ENCODE peak calls at places on chromosomes 3 and 15, in ten cellular contexts. One of them, this sample, is unnamed.

GRCh38 chr3:129605593-129606521 is 619 bp downstream of the PLXND1 start:
- DNase-seq in nephron progenitor cell: peak; percentile 45
- DNase-seq in stimulated activated effector memory CD8-positive, alpha-beta T cell treated with anti-CD3 and anti-CD28 coated beads, Interleukin-12 subunit alpha, Interleukin-12 subunit beta, amount 100 ng/mL, for 72 hours: peak; percentile 69
- DNase-seq in Ammon's horn: no peak
- DNase-seq in cardiac fibroblast: peak; percentile 67
- DNase-seq in AG04449: no peak
- DNase-seq in AG10803: peak; percentile 61
- DNase-seq in iris pigment epithelial cell: peak; percentile 70
- DNase-seq in activated CD4-positive, CD25-positive, alpha-beta regulatory T cell treated with anti-CD3 and anti-CD28 coated beads, Interleukin-2, amount 50 U/mL, for 16 hours: no peak
- DNase-seq in activated T-cell treated with anti-CD3 and anti-CD28 coated beads for 1 hour: no peak
- DNase-seq in this sample: peak; percentile 30

GRCh38 chr15:68559342-68560310 is 19.2 kb upstream of the CORO2B start:
- DNase-seq in iris pigment epithelial cell: peak; percentile 66
- DNase-seq in stimulated activated effector memory CD8-positive, alpha-beta T cell treated with anti-CD3 and anti-CD28 coated beads, Interleukin-12 subunit alpha, Interleukin-12 subunit beta, amount 100 ng/mL, for 72 hours: peak; percentile 85
- DNase-seq in cardiac fibroblast: peak; percentile 80
- DNase-seq in AG10803: peak; percentile 67
- DNase-seq in Ammon's horn: peak; percentile 89
- DNase-seq in activated T-cell treated with anti-CD3 and anti-CD28 coated beads for 1 hour: peak; percentile 58
- DNase-seq in activated CD4-positive, CD25-positive, alpha-beta regulatory T cell treated with anti-CD3 and anti-CD28 coated beads, Interleukin-2, amount 50 U/mL, for 16 hours: peak; percentile 27
- DNase-seq in nephron progenitor cell: peak; percentile 94
- DNase-seq in AG04449: no peak
- DNase-seq in this sample: peak; percentile 51

GRCh38 chr3:54850484-54851003 is 77.3 kb downstream of the LRTM1 start:
- DNase-seq in Ammon's horn: no peak
- DNase-seq in AG10803: peak; percentile 36
- DNase-seq in nephron progenitor cell: no peak
- DNase-seq in cardiac fibroblast: no peak
- DNase-seq in stimulated activated effector memory CD8-positive, alpha-beta T cell treated with anti-CD3 and anti-CD28 coated beads, Interleukin-12 subunit alpha, Interleukin-12 subunit beta, amount 100 ng/mL, for 72 hours: no peak
- DNase-seq in AG04449: no peak
- DNase-seq in activated T-cell treated with anti-CD3 and anti-CD28 coated beads for 1 hour: no peak
- DNase-seq in iris pigment epithelial cell: no peak
- DNase-seq in activated CD4-positive, CD25-positive, alpha-beta regulatory T cell treated with anti-CD3 and anti-CD28 coated beads, Interleukin-2, amount 50 U/mL, for 16 hours: no peak
- DNase-seq in this sample: no peak

GRCh38 chr15:50440932-50441331 is 16.7 kb downstream of the USP8 start:
- DNase-seq in Ammon's horn: no peak
- DNase-seq in nephron progenitor cell: no peak
- DNase-seq in iris pigment epithelial cell: no peak
- DNase-seq in activated T-cell treated with anti-CD3 and anti-CD28 coated beads for 1 hour: no peak
- DNase-seq in stimulated activated effector memory CD8-positive, alpha-beta T cell treated with anti-CD3 and anti-CD28 coated beads, Interleukin-12 subunit alpha, Interleukin-12 subunit beta, amount 100 ng/mL, for 72 hours: no peak
- DNase-seq in AG10803: no peak
- DNase-seq in cardiac fibroblast: no peak
- DNase-seq in activated CD4-positive, CD25-positive, alpha-beta regulatory T cell treated with anti-CD3 and anti-CD28 coated beads, Interleukin-2, amount 50 U/mL, for 16 hours: no peak
- DNase-seq in AG04449: no peak
- DNase-seq in this sample: no peak

GRCh38 chr15:22956257-22956979 is 23.8 kb downstream of the CYFIP1 start:
- DNase-seq in cardiac fibroblast: peak; percentile 51
- DNase-seq in iris pigment epithelial cell: no peak
- DNase-seq in AG04449: no peak
- DNase-seq in AG10803: no peak
- DNase-seq in nephron progenitor cell: no peak
- DNase-seq in activated CD4-positive, CD25-positive, alpha-beta regulatory T cell treated with anti-CD3 and anti-CD28 coated beads, Interleukin-2, amount 50 U/mL, for 16 hours: no peak
- DNase-seq in activated T-cell treated with anti-CD3 and anti-CD28 coated beads for 1 hour: no peak
- DNase-seq in Ammon's horn: peak; percentile 79
- DNase-seq in stimulated activated effector memory CD8-positive, alpha-beta T cell treated with anti-CD3 and anti-CD28 coated beads, Interleukin-12 subunit alpha, Interleukin-12 subunit beta, amount 100 ng/mL, for 72 hours: no peak
- DNase-seq in this sample: no peak

GRCh38 chr15:43966646-43967045 is 139.8 kb downstream of the WDR76 start:
- DNase-seq in stimulated activated effector memory CD8-positive, alpha-beta T cell treated with anti-CD3 and anti-CD28 coated beads, Interleukin-12 subunit alpha, Interleukin-12 subunit beta, amount 100 ng/mL, for 72 hours: no peak
- DNase-seq in iris pigment epithelial cell: peak; percentile 34
- DNase-seq in cardiac fibroblast: peak; percentile 33
- DNase-seq in activated CD4-positive, CD25-positive, alpha-beta regulatory T cell treated with anti-CD3 and anti-CD28 coated beads, Interleukin-2, amount 50 U/mL, for 16 hours: no peak
- DNase-seq in activated T-cell treated with anti-CD3 and anti-CD28 coated beads for 1 hour: no peak
- DNase-seq in AG04449: no peak
- DNase-seq in Ammon's horn: no peak
- DNase-seq in nephron progenitor cell: no peak
- DNase-seq in AG10803: no peak
- DNase-seq in this sample: no peak

GRCh38 chr15:74635228-74635627 is 19.6 kb downstream of the CLK3 start:
- DNase-seq in activated T-cell treated with anti-CD3 and anti-CD28 coated beads for 1 hour: peak; percentile 56
- DNase-seq in stimulated activated effector memory CD8-positive, alpha-beta T cell treated with anti-CD3 and anti-CD28 coated beads, Interleukin-12 subunit alpha, Interleukin-12 subunit beta, amount 100 ng/mL, for 72 hours: peak; percentile 82
- DNase-seq in cardiac fibroblast: peak; percentile 75
- DNase-seq in nephron progenitor cell: peak; percentile 69
- DNase-seq in AG04449: no peak
- DNase-seq in iris pigment epithelial cell: peak; percentile 61
- DNase-seq in AG10803: peak; percentile 57
- DNase-seq in Ammon's horn: peak; percentile 84
- DNase-seq in activated CD4-positive, CD25-positive, alpha-beta regulatory T cell treated with anti-CD3 and anti-CD28 coated beads, Interleukin-2, amount 50 U/mL, for 16 hours: peak; percentile 57
- DNase-seq in this sample: peak; percentile 55

GRCh38 chr3:123725652-123726400 is 141.0 kb upstream of the HACD2 start:
- DNase-seq in Ammon's horn: no peak
- DNase-seq in nephron progenitor cell: no peak
- DNase-seq in stimulated activated effector memory CD8-positive, alpha-beta T cell treated with anti-CD3 and anti-CD28 coated beads, Interleukin-12 subunit alpha, Interleukin-12 subunit beta, amount 100 ng/mL, for 72 hours: no peak
- DNase-seq in activated T-cell treated with anti-CD3 and anti-CD28 coated beads for 1 hour: no peak
- DNase-seq in activated CD4-positive, CD25-positive, alpha-beta regulatory T cell treated with anti-CD3 and anti-CD28 coated beads, Interleukin-2, amount 50 U/mL, for 16 hours: no peak
- DNase-seq in AG10803: no peak
- DNase-seq in cardiac fibroblast: no peak
- DNase-seq in iris pigment epithelial cell: no peak
- DNase-seq in AG04449: no peak
- DNase-seq in this sample: no peak

GRCh38 chr15:28975766-28976179 is 90.0 kb downstream of the APBA2 start:
- DNase-seq in iris pigment epithelial cell: peak; percentile 60
- DNase-seq in AG04449: no peak
- DNase-seq in activated T-cell treated with anti-CD3 and anti-CD28 coated beads for 1 hour: peak; percentile 66
- DNase-seq in cardiac fibroblast: peak; percentile 66
- DNase-seq in AG10803: peak; percentile 6
- DNase-seq in Ammon's horn: no peak
- DNase-seq in nephron progenitor cell: peak; percentile 72
- DNase-seq in activated CD4-positive, CD25-positive, alpha-beta regulatory T cell treated with anti-CD3 and anti-CD28 coated beads, Interleukin-2, amount 50 U/mL, for 16 hours: peak; percentile 37
- DNase-seq in stimulated activated effector memory CD8-positive, alpha-beta T cell treated with anti-CD3 and anti-CD28 coated beads, Interleukin-12 subunit alpha, Interleukin-12 subunit beta, amount 100 ng/mL, for 72 hours: peak; percentile 74
- DNase-seq in this sample: peak; percentile 61

GRCh38 chr15:58329781-58330467 is 101.9 kb upstream of the LIPC start:
- DNase-seq in activated CD4-positive, CD25-positive, alpha-beta regulatory T cell treated with anti-CD3 and anti-CD28 coated beads, Interleukin-2, amount 50 U/mL, for 16 hours: no peak
- DNase-seq in activated T-cell treated with anti-CD3 and anti-CD28 coated beads for 1 hour: no peak
- DNase-seq in stimulated activated effector memory CD8-positive, alpha-beta T cell treated with anti-CD3 and anti-CD28 coated beads, Interleukin-12 subunit alpha, Interleukin-12 subunit beta, amount 100 ng/mL, for 72 hours: no peak
- DNase-seq in AG04449: no peak
- DNase-seq in cardiac fibroblast: no peak
- DNase-seq in iris pigment epithelial cell: no peak
- DNase-seq in nephron progenitor cell: peak; percentile 27
- DNase-seq in Ammon's horn: no peak
- DNase-seq in AG10803: no peak
- DNase-seq in this sample: no peak

GRCh38 chr3:28726840-28727239 is 378.2 kb upstream of the AZI2 start:
- DNase-seq in AG04449: no peak
- DNase-seq in stimulated activated effector memory CD8-positive, alpha-beta T cell treated with anti-CD3 and anti-CD28 coated beads, Interleukin-12 subunit alpha, Interleukin-12 subunit beta, amount 100 ng/mL, for 72 hours: no peak
- DNase-seq in nephron progenitor cell: peak; percentile 48
- DNase-seq in AG10803: peak; percentile 13
- DNase-seq in iris pigment epithelial cell: peak; percentile 35
- DNase-seq in cardiac fibroblast: peak; percentile 48
- DNase-seq in activated CD4-positive, CD25-positive, alpha-beta regulatory T cell treated with anti-CD3 and anti-CD28 coated beads, Interleukin-2, amount 50 U/mL, for 16 hours: no peak
- DNase-seq in Ammon's horn: no peak
- DNase-seq in activated T-cell treated with anti-CD3 and anti-CD28 coated beads for 1 hour: no peak
- DNase-seq in this sample: no peak

GRCh38 chr15:91338763-91339162 is 238.7 kb downstream of the SV2B start:
- DNase-seq in Ammon's horn: no peak
- DNase-seq in stimulated activated effector memory CD8-positive, alpha-beta T cell treated with anti-CD3 and anti-CD28 coated beads, Interleukin-12 subunit alpha, Interleukin-12 subunit beta, amount 100 ng/mL, for 72 hours: no peak
- DNase-seq in AG04449: no peak
- DNase-seq in iris pigment epithelial cell: peak; percentile 14
- DNase-seq in AG10803: peak; percentile 14
- DNase-seq in cardiac fibroblast: peak; percentile 42
- DNase-seq in nephron progenitor cell: peak; percentile 74
- DNase-seq in activated T-cell treated with anti-CD3 and anti-CD28 coated beads for 1 hour: no peak
- DNase-seq in activated CD4-positive, CD25-positive, alpha-beta regulatory T cell treated with anti-CD3 and anti-CD28 coated beads, Interleukin-2, amount 50 U/mL, for 16 hours: no peak
- DNase-seq in this sample: no peak

GRCh38 chr15:70339551-70340517 is 242.1 kb upstream of the TLE3 start:
- DNase-seq in cardiac fibroblast: peak; percentile 50
- DNase-seq in AG10803: peak; percentile 70
- DNase-seq in activated T-cell treated with anti-CD3 and anti-CD28 coated beads for 1 hour: no peak
- DNase-seq in stimulated activated effector memory CD8-positive, alpha-beta T cell treated with anti-CD3 and anti-CD28 coated beads, Interleukin-12 subunit alpha, Interleukin-12 subunit beta, amount 100 ng/mL, for 72 hours: no peak
- DNase-seq in activated CD4-positive, CD25-positive, alpha-beta regulatory T cell treated with anti-CD3 and anti-CD28 coated beads, Interleukin-2, amount 50 U/mL, for 16 hours: no peak
- DNase-seq in iris pigment epithelial cell: peak; percentile 80
- DNase-seq in nephron progenitor cell: no peak
- DNase-seq in Ammon's horn: no peak
- DNase-seq in AG04449: no peak
- DNase-seq in this sample: no peak

GRCh38 chr3:108011616-108012015 is 79.2 kb downstream of the CD47 start:
- DNase-seq in activated T-cell treated with anti-CD3 and anti-CD28 coated beads for 1 hour: no peak
- DNase-seq in Ammon's horn: no peak
- DNase-seq in nephron progenitor cell: no peak
- DNase-seq in activated CD4-positive, CD25-positive, alpha-beta regulatory T cell treated with anti-CD3 and anti-CD28 coated beads, Interleukin-2, amount 50 U/mL, for 16 hours: no peak
- DNase-seq in cardiac fibroblast: no peak
- DNase-seq in stimulated activated effector memory CD8-positive, alpha-beta T cell treated with anti-CD3 and anti-CD28 coated beads, Interleukin-12 subunit alpha, Interleukin-12 subunit beta, amount 100 ng/mL, for 72 hours: no peak
- DNase-seq in iris pigment epithelial cell: no peak
- DNase-seq in AG10803: no peak
- DNase-seq in AG04449: no peak
- DNase-seq in this sample: no peak

GRCh38 chr3:177358968-177359600 is 161.8 kb upstream of the TBL1XR1 start:
- DNase-seq in Ammon's horn: peak; percentile 32
- DNase-seq in activated CD4-positive, CD25-positive, alpha-beta regulatory T cell treated with anti-CD3 and anti-CD28 coated beads, Interleukin-2, amount 50 U/mL, for 16 hours: peak; percentile 14
- DNase-seq in activated T-cell treated with anti-CD3 and anti-CD28 coated beads for 1 hour: peak; percentile 20
- DNase-seq in cardiac fibroblast: peak; percentile 27
- DNase-seq in stimulated activated effector memory CD8-positive, alpha-beta T cell treated with anti-CD3 and anti-CD28 coated beads, Interleukin-12 subunit alpha, Interleukin-12 subunit beta, amount 100 ng/mL, for 72 hours: peak; percentile 81
- DNase-seq in AG04449: no peak
- DNase-seq in iris pigment epithelial cell: peak; percentile 36
- DNase-seq in AG10803: no peak
- DNase-seq in nephron progenitor cell: peak; percentile 74
- DNase-seq in this sample: peak; percentile 35

GRCh38 chr3:113533534-113533892 is 1.2 kb downstream of the SIDT1 start:
- DNase-seq in AG10803: no peak
- DNase-seq in AG04449: no peak
- DNase-seq in Ammon's horn: peak; percentile 17
- DNase-seq in iris pigment epithelial cell: no peak
- DNase-seq in activated T-cell treated with anti-CD3 and anti-CD28 coated beads for 1 hour: peak; percentile 18
- DNase-seq in cardiac fibroblast: no peak
- DNase-seq in stimulated activated effector memory CD8-positive, alpha-beta T cell treated with anti-CD3 and anti-CD28 coated beads, Interleukin-12 subunit alpha, Interleukin-12 subunit beta, amount 100 ng/mL, for 72 hours: no peak
- DNase-seq in activated CD4-positive, CD25-positive, alpha-beta regulatory T cell treated with anti-CD3 and anti-CD28 coated beads, Interleukin-2, amount 50 U/mL, for 16 hours: no peak
- DNase-seq in nephron progenitor cell: no peak
- DNase-seq in this sample: peak; percentile 15

GRCh38 chr15:69666441-69666882 is 213.8 kb downstream of the RPLP1 start:
- DNase-seq in cardiac fibroblast: peak; percentile 74
- DNase-seq in AG10803: peak; percentile 25
- DNase-seq in activated T-cell treated with anti-CD3 and anti-CD28 coated beads for 1 hour: no peak
- DNase-seq in iris pigment epithelial cell: peak; percentile 34
- DNase-seq in Ammon's horn: peak; percentile 37
- DNase-seq in nephron progenitor cell: no peak
- DNase-seq in stimulated activated effector memory CD8-positive, alpha-beta T cell treated with anti-CD3 and anti-CD28 coated beads, Interleukin-12 subunit alpha, Interleukin-12 subunit beta, amount 100 ng/mL, for 72 hours: no peak
- DNase-seq in activated CD4-positive, CD25-positive, alpha-beta regulatory T cell treated with anti-CD3 and anti-CD28 coated beads, Interleukin-2, amount 50 U/mL, for 16 hours: no peak
- DNase-seq in AG04449: no peak
- DNase-seq in this sample: no peak

GRCh38 chr15:75666823-75667501 is 19.2 kb downstream of the SNX33 start:
- DNase-seq in stimulated activated effector memory CD8-positive, alpha-beta T cell treated with anti-CD3 and anti-CD28 coated beads, Interleukin-12 subunit alpha, Interleukin-12 subunit beta, amount 100 ng/mL, for 72 hours: no peak
- DNase-seq in AG04449: peak; percentile 99
- DNase-seq in Ammon's horn: no peak
- DNase-seq in activated CD4-positive, CD25-positive, alpha-beta regulatory T cell treated with anti-CD3 and anti-CD28 coated beads, Interleukin-2, amount 50 U/mL, for 16 hours: no peak
- DNase-seq in nephron progenitor cell: no peak
- DNase-seq in iris pigment epithelial cell: peak; percentile 99
- DNase-seq in activated T-cell treated with anti-CD3 and anti-CD28 coated beads for 1 hour: no peak
- DNase-seq in cardiac fibroblast: peak; percentile 100
- DNase-seq in AG10803: peak; percentile 100
- DNase-seq in this sample: no peak

GRCh38 chr3:38620236-38620635 is 29.3 kb downstream of the SCN5A start:
- DNase-seq in activated T-cell treated with anti-CD3 and anti-CD28 coated beads for 1 hour: no peak
- DNase-seq in activated CD4-positive, CD25-positive, alpha-beta regulatory T cell treated with anti-CD3 and anti-CD28 coated beads, Interleukin-2, amount 50 U/mL, for 16 hours: no peak
- DNase-seq in iris pigment epithelial cell: peak; percentile 45
- DNase-seq in stimulated activated effector memory CD8-positive, alpha-beta T cell treated with anti-CD3 and anti-CD28 coated beads, Interleukin-12 subunit alpha, Interleukin-12 subunit beta, amount 100 ng/mL, for 72 hours: no peak
- DNase-seq in AG10803: no peak
- DNase-seq in cardiac fibroblast: peak; percentile 8
- DNase-seq in AG04449: no peak
- DNase-seq in nephron progenitor cell: no peak
- DNase-seq in Ammon's horn: no peak
- DNase-seq in this sample: no peak

GRCh38 chr3:14628406-14628805 is 23.2 kb upstream of the CCDC174 start:
- DNase-seq in activated CD4-positive, CD25-positive, alpha-beta regulatory T cell treated with anti-CD3 and anti-CD28 coated beads, Interleukin-2, amount 50 U/mL, for 16 hours: no peak
- DNase-seq in stimulated activated effector memory CD8-positive, alpha-beta T cell treated with anti-CD3 and anti-CD28 coated beads, Interleukin-12 subunit alpha, Interleukin-12 subunit beta, amount 100 ng/mL, for 72 hours: no peak
- DNase-seq in Ammon's horn: no peak
- DNase-seq in activated T-cell treated with anti-CD3 and anti-CD28 coated beads for 1 hour: no peak
- DNase-seq in iris pigment epithelial cell: no peak
- DNase-seq in nephron progenitor cell: no peak
- DNase-seq in cardiac fibroblast: no peak
- DNase-seq in AG04449: no peak
- DNase-seq in AG10803: no peak
- DNase-seq in this sample: no peak

GRCh38 chr3:187975571-187976360 is 178.2 kb upstream of the LPP start:
- DNase-seq in AG04449: no peak
- DNase-seq in activated CD4-positive, CD25-positive, alpha-beta regulatory T cell treated with anti-CD3 and anti-CD28 coated beads, Interleukin-2, amount 50 U/mL, for 16 hours: no peak
- DNase-seq in iris pigment epithelial cell: peak; percentile 46
- DNase-seq in activated T-cell treated with anti-CD3 and anti-CD28 coated beads for 1 hour: no peak
- DNase-seq in nephron progenitor cell: peak; percentile 30
- DNase-seq in AG10803: peak; percentile 42
- DNase-seq in stimulated activated effector memory CD8-positive, alpha-beta T cell treated with anti-CD3 and anti-CD28 coated beads, Interleukin-12 subunit alpha, Interleukin-12 subunit beta, amount 100 ng/mL, for 72 hours: no peak
- DNase-seq in Ammon's horn: no peak
- DNase-seq in cardiac fibroblast: peak; percentile 83
- DNase-seq in this sample: no peak

GRCh38 chr3:148847351-148847750 is 17.7 kb upstream of the CPA3 start:
- DNase-seq in activated T-cell treated with anti-CD3 and anti-CD28 coated beads for 1 hour: no peak
- DNase-seq in Ammon's horn: no peak
- DNase-seq in nephron progenitor cell: no peak
- DNase-seq in cardiac fibroblast: peak; percentile 56
- DNase-seq in stimulated activated effector memory CD8-positive, alpha-beta T cell treated with anti-CD3 and anti-CD28 coated beads, Interleukin-12 subunit alpha, Interleukin-12 subunit beta, amount 100 ng/mL, for 72 hours: no peak
- DNase-seq in AG04449: no peak
- DNase-seq in activated CD4-positive, CD25-positive, alpha-beta regulatory T cell treated with anti-CD3 and anti-CD28 coated beads, Interleukin-2, amount 50 U/mL, for 16 hours: no peak
- DNase-seq in iris pigment epithelial cell: peak; percentile 49
- DNase-seq in AG10803: peak; percentile 32
- DNase-seq in this sample: no peak

This sample was measured in effector CD4-positive, alpha-beta T cell.